ENCODE peak calls at places on chromosomes 12 and 14, in five cellular contexts. I, F, B, K and Y are unnamed samples.
A peak's percentile ranks its signal among the peaks of the same experiment; 100 is the strongest.

GRCh38 chr14:35295845-35296161 is 3.6 kb downstream of the PSMA6 start:
- DNase-seq in I (no peak), F (no peak), B (no peak), K (no peak), Y (no peak)

GRCh38 chr14:96056509-96057422 is 17.6 kb downstream of the C14orf132 start:
- DNase-seq in I (no peak), F (no peak), B (no peak), K (no peak), Y (no peak)

GRCh38 chr14:51715742-51716141 is 64.0 kb downstream of the FRMD6 start:
- DNase-seq in I (no peak), F (no peak), B (no peak), K (no peak), Y (no peak)

GRCh38 chr12:132610051-132610759 is at the start of gene LRCOL1:
- DNase-seq in I (no peak), F (peak; percentile 45), B (no peak), K (peak; percentile 63), Y (no peak)

GRCh38 chr12:30691122-30691879 is 4.4 kb downstream of the IPO8 start:
- DNase-seq in I (peak; percentile 59), F (no peak), B (no peak), K (no peak), Y (no peak)

GRCh38 chr12:126518596-126519200 is 1453.5 kb downstream of the AACS start:
- DNase-seq in I (no peak), F (no peak), B (no peak), K (no peak), Y (no peak)

GRCh38 chr14:83007641-83008237 is 1474.1 kb upstream of the SEL1L start:
- DNase-seq in I (no peak), F (no peak), B (no peak), K (no peak), Y (no peak)

GRCh38 chr12:121957831-121958515 is 39.6 kb downstream of the CFAP251 start:
- DNase-seq in I (no peak), F (no peak), B (no peak), K (no peak), Y (no peak)

GRCh38 chr12:96255077-96255476 is 60.9 kb downstream of the ELK3 start:
- DNase-seq in I (peak; percentile 49), F (no peak), B (no peak), K (peak; percentile 61), Y (peak; percentile 60)

GRCh38 chr12:67617619-67618018 is 30.9 kb upstream of the DYRK2 start:
- DNase-seq in I (no peak), F (no peak), B (no peak), K (no peak), Y (no peak)

GRCh38 chr12:106682594-106683234 is 91.8 kb upstream of the RIC8B start:
- DNase-seq in I (no peak), F (no peak), B (no peak), K (no peak), Y (peak; percentile 2)

GRCh38 chr12:63036974-63037335 is 102.0 kb upstream of the PPM1H start:
- DNase-seq in I (no peak), F (no peak), B (no peak), K (no peak), Y (no peak)

GRCh38 chr14:104817930-104818713 is 17.2 kb downstream of the ZBTB42 start:
- DNase-seq in I (no peak), F (no peak), B (no peak), K (no peak), Y (no peak)

GRCh38 chr12:91180577-91180976 is 2.0 kb downstream of the DCN start:
- DNase-seq in I (no peak), F (no peak), B (no peak), K (no peak), Y (no peak)

GRCh38 chr14:21184252-21184651 is 28.4 kb upstream of the OR5AU1 start:
- DNase-seq in I (no peak), F (no peak), B (no peak), K (no peak), Y (no peak)

GRCh38 chr12:95118138-95118787 is 44.8 kb upstream of the NR2C1 start:
- DNase-seq in I (no peak), F (no peak), B (no peak), K (no peak), Y (no peak)

GRCh38 chr12:116594325-116595038 is 35.3 kb downstream of the MAP1LC3B2 start:
- DNase-seq in I (no peak), F (no peak), B (peak; percentile 29), K (peak; percentile 49), Y (peak; percentile 38)

GRCh38 chr14:79279645-79280399 is 931.5 kb downstream of the DIO2 start:
- DNase-seq in I (no peak), F (peak; percentile 35), B (no peak), K (no peak), Y (peak; percentile 29)

GRCh38 chr12:20089077-20089476 is 279.3 kb upstream of the PDE3A start:
- DNase-seq in I (no peak), F (no peak), B (no peak), K (no peak), Y (no peak)

GRCh38 chr12:51689972-51690371 is 98.9 kb downstream of the SCN8A start:
- DNase-seq in I (no peak), F (no peak), B (no peak), K (no peak), Y (no peak)

GRCh38 chr12:104064842-104065441 is 611 bp downstream of the HCFC2 start:
- DNase-seq in I (peak; percentile 32), F (no peak), B (no peak), K (peak; percentile 27), Y (no peak)

GRCh38 chr14:102939820-102940561 is 17.5 kb downstream of the AMN start:
- DNase-seq in I (no peak), F (no peak), B (no peak), K (no peak), Y (peak; percentile 90)

GRCh38 chr14:64763801-64764511 is 59.7 kb downstream of the PLEKHG3 start:
- DNase-seq in I (no peak), F (no peak), B (no peak), K (no peak), Y (no peak)

GRCh38 chr14:91119556-91120311 is 5.9 kb downstream of the DGLUCY start:
- DNase-seq in I (peak; percentile 40), F (no peak), B (no peak), K (no peak), Y (no peak)

GRCh38 chr14:56801920-56802319 is 8.4 kb downstream of the OTX2 start:
- DNase-seq in I (no peak), F (no peak), B (no peak), K (no peak), Y (no peak)
- H3K27me3 ChIP-seq in I (peaks cover 97% of the 10 kb centered on the region), F (peaks cover 41% of the 10 kb centered on the region), B (peaks cover 98% of the 10 kb centered on the region), K (peaks cover 100% of the 10 kb centered on the region), Y (peaks cover 26% of the 10 kb centered on the region)

DNA sequence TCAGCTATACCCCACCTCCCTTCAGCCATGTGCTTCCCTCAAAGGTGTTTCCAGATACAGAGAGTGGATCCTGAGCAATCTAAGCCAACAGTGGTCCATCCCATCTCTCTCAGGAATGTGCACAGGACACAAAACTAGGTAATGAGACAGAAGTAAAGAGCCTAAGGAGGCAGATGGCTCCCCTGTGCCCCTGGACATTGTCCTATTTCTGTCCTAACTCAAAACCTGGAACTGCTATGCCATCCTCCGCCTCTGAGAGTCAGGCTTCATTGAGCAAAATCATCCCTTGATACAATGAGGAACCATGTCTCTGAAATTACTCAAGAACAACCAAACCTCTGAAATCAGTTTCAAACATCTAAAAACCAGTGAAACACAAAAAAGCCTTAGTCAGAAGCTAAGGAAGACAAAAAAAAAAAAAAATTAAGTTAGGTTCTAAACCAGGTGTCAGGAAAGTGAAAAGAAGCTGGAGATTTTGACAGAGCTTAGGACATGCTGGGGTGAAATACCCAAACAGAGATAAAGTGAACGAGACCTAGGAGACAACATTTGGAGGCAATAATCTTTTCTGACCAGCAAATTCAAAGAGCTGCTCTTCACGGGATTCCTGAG is 200.3 kb upstream of the PLEKHG7 start:
- DNase-seq in I (no peak), F (no peak), B (no peak), K (no peak), Y (no peak)
- TF ChIP-seq CTCF in I (peak; percentile 35), F (peak; percentile 17), B (no peak), K (peak; percentile 52), Y (no peak)

GRCh38 chr12:130920119-130920703 is 33.5 kb upstream of the ADGRD1 start:
- DNase-seq in I (no peak), F (no peak), B (no peak), K (no peak), Y (no peak)

GRCh38 chr12:130920711-130921381 is 32.9 kb upstream of the ADGRD1 start:
- DNase-seq in I (no peak), F (no peak), B (no peak), K (peak; percentile 72), Y (peak; percentile 93)

GRCh38 chr12:130917607-130918006 is 36.1 kb upstream of the ADGRD1 start:
- DNase-seq in I (no peak), F (no peak), B (no peak), K (no peak), Y (no peak)

GRCh38 chr12:130916251-130916911 is 37.3 kb upstream of the ADGRD1 start:
- DNase-seq in I (peak; percentile 43), F (peak; percentile 76), B (no peak), K (peak; percentile 42), Y (peak; percentile 65)

DNA sequence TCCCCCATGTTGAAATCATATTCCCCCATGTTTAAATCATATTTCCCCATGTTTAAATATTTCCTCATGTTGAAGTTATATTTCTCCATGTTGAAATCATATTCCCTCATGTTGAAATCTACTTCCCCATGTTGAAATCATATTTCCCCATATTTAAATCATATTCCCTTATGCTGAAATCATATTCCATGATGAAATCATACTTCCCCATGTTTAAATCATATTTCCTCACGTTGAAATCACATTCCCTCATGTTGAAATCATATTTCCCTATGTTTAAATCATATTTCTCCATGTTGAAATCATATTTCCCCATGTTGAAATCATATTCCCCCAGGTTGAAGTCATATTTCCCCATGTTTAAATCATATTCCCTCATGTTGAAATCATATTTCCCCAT is 34.6 kb upstream of the ADGRD1 start:
- DNase-seq in I (no peak), F (no peak), B (no peak), K (no peak), Y (no peak)
- H3K27me3 ChIP-seq in I (peaks cover 16% of the 10 kb centered on the region), F (no peaks in the 10 kb centered on the region), B (peaks cover 24% of the 10 kb centered on the region), K (peaks cover 30% of the 10 kb centered on the region), Y (no peaks in the 10 kb centered on the region)

GRCh38 chr14:71209888-71210287 is 302.6 kb downstream of the PCNX1 start:
- DNase-seq in I (no peak), F (no peak), B (no peak), K (no peak), Y (no peak)

GRCh38 chr14:71206123-71206522 is 298.9 kb downstream of the PCNX1 start:
- DNase-seq in I (no peak), F (no peak), B (no peak), K (no peak), Y (no peak)

GRCh38 chr14:71212093-71212492 is 304.8 kb downstream of the PCNX1 start:
- DNase-seq in I (no peak), F (no peak), B (no peak), K (no peak), Y (no peak)

GRCh38 chr14:71206766-71207371 is 299.6 kb downstream of the PCNX1 start:
- DNase-seq in I (peak; percentile 85), F (no peak), B (no peak), K (peak; percentile 55), Y (no peak)

GRCh38 chr14:71208702-71209357 is 301.6 kb downstream of the PCNX1 start:
- DNase-seq in I (no peak), F (no peak), B (no peak), K (no peak), Y (no peak)
- TF ChIP-seq CTCF in I (no peak), F (peak; percentile 57), B (no peak), K (no peak), Y (no peak)

GRCh38 chr14:69259531-69260245 is at the start of gene GALNT16:
- DNase-seq in I (peak; percentile 38), F (peak; percentile 67), B (no peak), K (peak; percentile 43), Y (no peak)
- H3K27me3 ChIP-seq in I (no peaks in the 10 kb centered on the region), F (peaks cover 20% of the 10 kb centered on the region), B (peaks cover 61% of the 10 kb centered on the region), K (peaks cover 43% of the 10 kb centered on the region), Y (no peaks in the 10 kb centered on the region)

GRCh38 chr14:24273422-24273998 is 2.1 kb upstream of the RABGGTA start:
- DNase-seq in I (no peak), F (no peak), B (no peak), K (no peak), Y (no peak)
- TF ChIP-seq CTCF in I (no peak), F (peak; percentile 27), B (no peak), K (no peak), Y (no peak)